ENCODE peak calls at places on chromosome 22, in nine cellular contexts. J is thyroid gland, Z is right lobe of liver, C is testis, K is Peyer's patch, L is body of pancreas, Y is endothelial cell of umbilical vein, O is tibial nerve, G is spleen. H is an unnamed sample.

GRCh38 chr22:26406118-26406517 is 22.9 kb upstream of the ASPHD2 start:
- DNase-seq in J (no peak), Z (no peak), C (peak), K (no peak), L (no peak), Y (no peak), O (no peak), G (no peak), H (no peak)

GRCh38 chr22:49564054-49564453 is 263.6 kb downstream of the BRD1 start:
- DNase-seq in J (no peak), Z (no peak), C (no peak), K (no peak), L (no peak), Y (no peak), O (no peak), G (no peak), H (no peak)

GRCh38 chr22:36867695-36868094 is 6.9 kb downstream of the NCF4 start:
- DNase-seq in J (no peak), Z (no peak), C (no peak), K (no peak), L (no peak), Y (no peak), O (no peak), G (no peak), H (no peak)

GRCh38 chr22:49548356-49549202 is 279.1 kb downstream of the BRD1 start:
- DNase-seq in J (no peak), Z (no peak), C (no peak), K (peak), L (no peak), Y (no peak), O (no peak), G (peak), H (no peak)

GRCh38 chr22:20406686-20407408 is 12.9 kb downstream of the ZNF74 start:
- DNase-seq in J (no peak), Z (no peak), C (no peak), K (peak), L (no peak), Y (no peak), O (no peak), G (peak), H (no peak)

GRCh38 chr22:48343461-48343860 is 1484.2 kb downstream of the BRD1 start:
- DNase-seq in J (no peak), Z (no peak), C (no peak), K (no peak), L (no peak), Y (no peak), O (no peak), G (no peak), H (no peak)

GRCh38 chr22:37525073-37525745 is 6.0 kb upstream of the CARD10 start:
- DNase-seq in J (no peak), Z (no peak), C (no peak), K (peak), L (no peak), Y (peak), O (no peak), G (no peak), H (no peak)

GRCh38 chr22:19876314-19876940 is 21.8 kb upstream of the GNB1L start:
- DNase-seq in J (peak), Z (peak), C (no peak), K (peak), L (no peak), Y (peak), O (no peak), G (peak), H (no peak)

GRCh38 chr22:48389916-48390315 is 1437.8 kb downstream of the BRD1 start:
- DNase-seq in J (no peak), Z (no peak), C (no peak), K (peak), L (no peak), Y (no peak), O (no peak), G (peak), H (no peak)

GRCh38 chr22:34113381-34113780 is 193.1 kb upstream of the LARGE1 start:
- DNase-seq in J (no peak), Z (no peak), C (no peak), K (no peak), L (no peak), Y (no peak), O (no peak), G (no peak), H (no peak)

GRCh38 chr22:49925525-49926128 is 7.2 kb downstream of the CRELD2 start:
- DNase-seq in J (no peak), Z (peak), C (no peak), K (peak), L (no peak), Y (no peak), O (no peak), G (peak), H (no peak)

GRCh38 chr22:37633082-37633692 is 6.3 kb upstream of the SH3BP1 start:
- DNase-seq in J (no peak), Z (peak), C (no peak), K (peak), L (no peak), Y (no peak), O (no peak), G (peak), H (no peak)

GRCh38 chr22:39183991-39184585 is 31.6 kb upstream of the CBX7 start:
- DNase-seq in J (no peak), Z (no peak), C (peak), K (no peak), L (peak), Y (peak), O (no peak), G (peak), H (peak)

GRCh38 chr22:29734429-29734828 is 14.6 kb downstream of the CABP7 start:
- DNase-seq in J (no peak), Z (no peak), C (no peak), K (no peak), L (no peak), Y (no peak), O (no peak), G (no peak), H (no peak)

GRCh38 chr22:42906605-42907338 is 49.7 kb upstream of the ARFGAP3 start:
- DNase-seq in J (no peak), Z (no peak), C (peak), K (no peak), L (no peak), Y (peak), O (peak), G (no peak), H (no peak)

GRCh38 chr22:19717691-19718254 is 3.5 kb downstream of the SEPTIN5 start:
- DNase-seq in J (peak), Z (peak), C (peak), K (peak), L (peak), Y (peak), O (peak), G (peak), H (no peak)

GRCh38 chr22:11066458-11067285 is 4461.3 kb upstream of the OR11H1 start:
- DNase-seq in J (no peak), Z (no peak), C (no peak), K (no peak), L (no peak), Y (no peak), O (no peak), G (peak), H (peak)

GRCh38 chr22:38104084-38104483 is 6.4 kb downstream of the BAIAP2L2 start:
- DNase-seq in J (no peak), Z (no peak), C (no peak), K (no peak), L (no peak), Y (no peak), O (no peak), G (no peak), H (no peak)

GRCh38 chr22:48782817-48783511 is 1044.7 kb downstream of the BRD1 start:
- DNase-seq in J (no peak), Z (no peak), C (no peak), K (no peak), L (no peak), Y (no peak), O (no peak), G (no peak), H (peak)

GRCh38 chr22:27716074-27716473 is 85.5 kb downstream of the MN1 start:
- DNase-seq in J (no peak), Z (no peak), C (no peak), K (no peak), L (no peak), Y (no peak), O (no peak), G (peak), H (no peak)

GRCh38 chr22:29380032-29380781 is 8.2 kb downstream of the AP1B1 start:
- DNase-seq in J (no peak), Z (no peak), C (no peak), K (no peak), L (no peak), Y (peak), O (no peak), G (no peak), H (no peak)

GRCh38 chr22:48568736-48569330 is 1258.8 kb downstream of the BRD1 start:
- DNase-seq in J (no peak), Z (no peak), C (no peak), K (no peak), L (no peak), Y (no peak), O (no peak), G (no peak), H (no peak)

GRCh38 chr22:47139790-47140119 is 377.3 kb downstream of the TBC1D22A start:
- DNase-seq in J (no peak), Z (no peak), C (no peak), K (no peak), L (no peak), Y (no peak), O (no peak), G (no peak), H (no peak)

GRCh38 chr22:47000888-47001287 is 238.4 kb downstream of the TBC1D22A start:
- DNase-seq in J (no peak), Z (no peak), C (no peak), K (no peak), L (no peak), Y (no peak), O (no peak), G (no peak), H (no peak)

GRCh38 chr22:36823177-36823839 is 6.5 kb upstream of the PVALB start:
- DNase-seq in J (no peak), Z (no peak), C (peak), K (no peak), L (no peak), Y (peak), O (no peak), G (no peak), H (no peak)

GRCh38 chr22:18071968-18072310 is 5.9 kb upstream of the PEX26 start:
- DNase-seq in J (no peak), Z (no peak), C (no peak), K (no peak), L (no peak), Y (no peak), O (no peak), G (peak), H (no peak)

GRCh38 chr22:46121523-46122287 is 28.6 kb upstream of the PPARA start:
- DNase-seq in J (no peak), Z (no peak), C (no peak), K (no peak), L (no peak), Y (no peak), O (no peak), G (no peak), H (no peak)

GRCh38 chr22:42939941-42940653 is 74.9 kb downstream of the PACSIN2 start:
- DNase-seq in J (no peak), Z (peak), C (no peak), K (peak), L (peak), Y (peak), O (no peak), G (no peak), H (no peak)

GRCh38 chr22:19809741-19810140 is 44.9 kb downstream of the GNB1L start:
- DNase-seq in J (no peak), Z (no peak), C (no peak), K (no peak), L (no peak), Y (no peak), O (no peak), G (peak), H (no peak)

GRCh38 chr22:25698461-25698860 is 43.5 kb upstream of the MYO18B start:
- DNase-seq in J (no peak), Z (no peak), C (no peak), K (no peak), L (no peak), Y (no peak), O (no peak), G (no peak), H (no peak)

GRCh38 chr22:36331306-36331911 is 56.4 kb downstream of the MYH9 start:
- DNase-seq in J (peak), Z (peak), C (peak), K (peak), L (peak), Y (peak), O (peak), G (peak), H (no peak)

DNA sequence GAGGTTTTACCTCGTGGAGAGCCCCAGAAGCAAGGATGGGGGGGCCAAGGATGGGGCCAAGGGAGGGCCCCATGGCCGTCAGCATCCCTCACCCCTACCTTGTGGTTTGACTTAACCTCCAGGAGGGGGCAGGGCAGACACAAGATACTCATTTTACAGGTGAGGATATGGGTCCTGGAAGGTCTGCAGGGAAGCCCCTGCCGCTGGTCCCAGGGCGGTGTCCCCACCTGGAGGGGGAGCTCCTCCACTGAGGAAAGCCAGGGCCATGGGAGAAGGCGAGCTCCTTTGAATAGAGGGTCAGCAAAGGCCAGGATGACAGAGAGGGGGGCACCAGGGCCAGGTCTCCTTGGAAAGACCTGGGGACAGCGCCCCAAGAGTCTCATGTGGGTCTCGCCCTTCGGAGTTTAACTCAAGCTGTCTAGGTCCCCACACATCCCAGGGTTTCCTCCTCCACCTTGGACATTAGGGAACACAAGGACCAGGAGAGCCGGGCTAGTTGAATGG is 5.9 kb upstream of the ADORA2A start:
- DNase-seq in J (no peak), Z (no peak), C (no peak), K (no peak), L (no peak), Y (no peak), O (no peak), G (no peak), H (no peak)
- TF ChIP-seq CTCF in J (no peak), Z (peak), C (no peak), K (peak), L (no peak), Y (no peak), O (no peak), G (peak), H (no peak)

GRCh38 chr22:41204992-41205900 is at the start of gene L3MBTL2:
- DNase-seq in J (peak), Z (peak), C (peak), K (peak), L (peak), Y (peak), O (peak), G (peak), H (peak)
- TF ChIP-seq POLR2A in J (no peak), Z (peak), C (no peak), K (no peak), L (peak), Y (peak), O (no peak), G (no peak), H (no peak)

GRCh38 chr22:22099833-22100812 is 117.5 kb upstream of the TOP3B start:
- DNase-seq in J (no peak), Z (no peak), C (no peak), K (no peak), L (no peak), Y (no peak), O (no peak), G (no peak), H (no peak)
- TF ChIP-seq CTCF in J (no peak), Z (peak), C (no peak), K (no peak), L (no peak), Y (peak), O (no peak), G (no peak), H (no peak)

GRCh38 chr22:31272522-31273446 is 19.5 kb downstream of the PIK3IP1 start:
- DNase-seq in J (peak), Z (no peak), C (peak), K (peak), L (peak), Y (peak), O (peak), G (no peak), H (no peak)

GRCh38 chr22:31276426-31277167 is 15.7 kb downstream of the PIK3IP1 start:
- DNase-seq in J (no peak), Z (no peak), C (no peak), K (peak), L (no peak), Y (no peak), O (no peak), G (no peak), H (no peak)

GRCh38 chr22:31274017-31274416 is 18.3 kb downstream of the PIK3IP1 start:
- DNase-seq in J (peak), Z (no peak), C (no peak), K (no peak), L (no peak), Y (no peak), O (no peak), G (no peak), H (no peak)

GRCh38 chr22:31275576-31275975 is 16.7 kb downstream of the PIK3IP1 start:
- DNase-seq in J (no peak), Z (no peak), C (no peak), K (no peak), L (no peak), Y (no peak), O (no peak), G (no peak), H (no peak)

DNA sequence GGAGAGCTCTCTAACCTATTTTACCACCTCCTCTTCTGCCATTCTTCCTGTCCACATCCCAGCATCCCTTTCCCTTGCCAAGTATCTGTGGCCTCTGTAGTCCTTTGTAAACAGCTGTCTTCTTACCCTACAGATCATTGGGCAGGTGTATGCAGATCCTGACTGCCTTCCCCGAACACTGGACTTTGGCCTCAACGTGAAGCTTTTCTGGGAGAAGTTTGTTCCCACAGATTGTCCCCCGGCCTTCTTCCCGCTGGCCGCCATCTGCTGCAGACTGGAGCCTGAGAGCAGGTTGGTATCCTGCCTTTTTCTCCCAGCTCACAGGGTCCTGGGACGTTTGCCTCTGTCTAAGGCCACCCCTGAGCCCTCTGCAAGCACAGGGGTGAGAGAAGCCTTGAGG is 17.3 kb downstream of the PIK3IP1 start:
- DNase-seq in J (no peak), Z (no peak), C (no peak), K (peak), L (no peak), Y (no peak), O (no peak), G (no peak), H (no peak)
- TF ChIP-seq POLR2A in J (no peak), Z (no peak), C (no peak), K (no peak), L (no peak), Y (no peak), O (no peak), G (no peak), H (no peak)

GRCh38 chr22:31637375-31637937 is 24.6 kb downstream of the PISD start:
- DNase-seq in J (peak), Z (no peak), C (peak), K (peak), L (peak), Y (no peak), O (no peak), G (peak), H (no peak)
- TF ChIP-seq CTCF in J (no peak), Z (no peak), C (no peak), K (no peak), L (no peak), Y (no peak), O (peak), G (no peak), H (no peak)

DNA sequence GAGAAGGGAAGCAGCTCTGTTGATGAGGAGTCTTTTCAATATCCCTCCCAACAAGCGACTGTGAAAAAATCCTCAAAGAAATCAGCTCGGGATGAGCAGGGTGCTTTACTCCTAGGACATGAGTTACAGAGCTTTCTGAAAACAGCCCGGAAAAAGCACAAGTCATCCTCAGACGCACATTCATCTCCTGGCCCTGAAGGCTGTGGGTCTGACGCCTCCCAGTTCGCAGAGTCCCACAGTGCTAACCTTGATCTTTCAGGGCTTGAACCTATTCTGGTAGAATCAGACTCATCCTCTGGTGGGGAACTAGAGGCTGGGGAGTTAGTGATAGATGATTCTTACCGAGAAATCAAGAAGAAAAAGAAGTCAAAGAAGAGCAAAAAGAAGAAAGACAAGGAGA is 7.7 kb downstream of the HMGXB4 start:
- DNase-seq in J (no peak), Z (no peak), C (no peak), K (no peak), L (no peak), Y (no peak), O (no peak), G (no peak), H (no peak)
- TF ChIP-seq POLR2A in J (no peak), Z (no peak), C (no peak), K (no peak), L (no peak), Y (no peak), O (no peak), G (no peak), H (no peak)

GRCh38 chr22:23789638-23790037 is 2.9 kb downstream of the SMARCB1 start:
- DNase-seq in J (no peak), Z (no peak), C (no peak), K (no peak), L (no peak), Y (no peak), O (no peak), G (peak), H (no peak)
- TF ChIP-seq CTCF in J (no peak), Z (no peak), C (no peak), K (no peak), L (no peak), Y (no peak), O (no peak), G (no peak), H (no peak)

H was measured in vagina.